ENCODE peak calls at places on chromosomes 6 and 20, in four cellular contexts. One of them, this sample, is unnamed.

GRCh38 chr20:23126281-23127061 is 40.3 kb upstream of the CD93 start:
- DNase-seq in body of pancreas: no peak
- DNase-seq in stomach: no peak
- DNase-seq in lower lobe of right lung: no peak
- DNase-seq in this sample: no peak

GRCh38 chr6:152124432-152125074 is 317.1 kb downstream of the ESR1 start:
- DNase-seq in body of pancreas: no peak
- DNase-seq in stomach: no peak
- DNase-seq in lower lobe of right lung: no peak
- DNase-seq in this sample: no peak

GRCh38 chr6:44480097-44480539 is 92.6 kb downstream of the CDC5L start:
- DNase-seq in body of pancreas: no peak
- DNase-seq in stomach: no peak
- DNase-seq in lower lobe of right lung: no peak
- DNase-seq in this sample: no peak

GRCh38 chr6:38337819-38338465 is 301.8 kb downstream of the BTBD9 start:
- DNase-seq in body of pancreas: no peak
- DNase-seq in stomach: no peak
- DNase-seq in lower lobe of right lung: no peak
- DNase-seq in this sample: no peak

GRCh38 chr6:16064687-16065086 is 64.2 kb upstream of the MYLIP start:
- DNase-seq in body of pancreas: no peak
- DNase-seq in stomach: no peak
- DNase-seq in lower lobe of right lung: no peak
- DNase-seq in this sample: no peak

GRCh38 chr6:84263557-84263956 is 36.1 kb upstream of the CEP162 start:
- DNase-seq in body of pancreas: no peak
- DNase-seq in stomach: no peak
- DNase-seq in lower lobe of right lung: no peak
- DNase-seq in this sample: no peak

GRCh38 chr6:68777956-68778355 is 142.9 kb downstream of the ADGRB3 start:
- DNase-seq in body of pancreas: no peak
- DNase-seq in stomach: no peak
- DNase-seq in lower lobe of right lung: no peak
- DNase-seq in this sample: no peak

GRCh38 chr20:54662064-54662463 is 186.7 kb downstream of the DOK5 start:
- DNase-seq in body of pancreas: no peak
- DNase-seq in stomach: no peak
- DNase-seq in lower lobe of right lung: no peak
- DNase-seq in this sample: no peak

GRCh38 chr20:40948352-40949267 is 80.0 kb upstream of the TOP1 start:
- DNase-seq in body of pancreas: no peak
- DNase-seq in stomach: no peak
- DNase-seq in lower lobe of right lung: no peak
- DNase-seq in this sample: no peak

GRCh38 chr20:25600632-25601031 is 15.3 kb upstream of the NINL start:
- DNase-seq in body of pancreas: no peak
- DNase-seq in stomach: no peak
- DNase-seq in lower lobe of right lung: no peak
- DNase-seq in this sample: no peak

GRCh38 chr6:37099442-37099841 is 70.5 kb upstream of the PIM1 start:
- DNase-seq in body of pancreas: peak; percentile 12
- DNase-seq in stomach: no peak
- DNase-seq in lower lobe of right lung: no peak
- DNase-seq in this sample: no peak

GRCh38 chr20:31811796-31812728 is 7.1 kb upstream of the MYLK2 start:
- DNase-seq in body of pancreas: peak; percentile 44
- DNase-seq in stomach: no peak
- DNase-seq in lower lobe of right lung: no peak
- DNase-seq in this sample: no peak

GRCh38 chr6:106098383-106099234 is 12.5 kb downstream of the PRDM1 start:
- DNase-seq in body of pancreas: peak; percentile 66
- DNase-seq in stomach: peak; percentile 73
- DNase-seq in lower lobe of right lung: peak; percentile 57
- DNase-seq in this sample: no peak

GRCh38 chr6:21213492-21213891 is 380.1 kb upstream of the SOX4 start:
- DNase-seq in body of pancreas: no peak
- DNase-seq in stomach: no peak
- DNase-seq in lower lobe of right lung: no peak
- DNase-seq in this sample: no peak

GRCh38 chr20:1298166-1298565 is 30.8 kb downstream of the SDCBP2 start:
- DNase-seq in body of pancreas: no peak
- DNase-seq in stomach: no peak
- DNase-seq in lower lobe of right lung: no peak
- DNase-seq in this sample: peak; percentile 18

GRCh38 chr20:63642518-63643247 is 10.5 kb downstream of the STMN3 start:
- DNase-seq in body of pancreas: peak; percentile 35
- DNase-seq in stomach: no peak
- DNase-seq in lower lobe of right lung: no peak
- DNase-seq in this sample: no peak

GRCh38 chr6:44228433-44228832 is 5.0 kb downstream of the SLC29A1 start:
- DNase-seq in body of pancreas: no peak
- DNase-seq in stomach: no peak
- DNase-seq in lower lobe of right lung: no peak
- DNase-seq in this sample: no peak

GRCh38 chr6:87879144-87879861 is 168.3 kb upstream of the SPACA1 start:
- DNase-seq in body of pancreas: no peak
- DNase-seq in stomach: no peak
- DNase-seq in lower lobe of right lung: no peak
- DNase-seq in this sample: no peak

GRCh38 chr6:133326584-133326983 is 85.4 kb downstream of the EYA4 start:
- DNase-seq in body of pancreas: no peak
- DNase-seq in stomach: no peak
- DNase-seq in lower lobe of right lung: no peak
- DNase-seq in this sample: no peak

GRCh38 chr6:167350731-167351655 is 26.1 kb downstream of the TTLL2 start:
- DNase-seq in body of pancreas: peak; percentile 76
- DNase-seq in stomach: peak; percentile 82
- DNase-seq in lower lobe of right lung: peak; percentile 78
- DNase-seq in this sample: no peak

GRCh38 chr6:147716434-147716833 is 207.9 kb downstream of the SAMD5 start:
- DNase-seq in body of pancreas: no peak
- DNase-seq in stomach: no peak
- DNase-seq in lower lobe of right lung: no peak
- DNase-seq in this sample: no peak

GRCh38 chr6:32867559-32868256 is 13.7 kb downstream of the PSMB9 start:
- DNase-seq in body of pancreas: no peak
- DNase-seq in stomach: no peak
- DNase-seq in lower lobe of right lung: no peak
- DNase-seq in this sample: no peak

GRCh38 chr6:16712250-16712930 is 48.9 kb downstream of the ATXN1 start:
- DNase-seq in body of pancreas: no peak
- DNase-seq in stomach: no peak
- DNase-seq in lower lobe of right lung: no peak
- DNase-seq in this sample: no peak

GRCh38 chr20:18034039-18034438 is 23.7 kb downstream of the OVOL2 start:
- DNase-seq in body of pancreas: no peak
- DNase-seq in stomach: no peak
- DNase-seq in lower lobe of right lung: no peak
- DNase-seq in this sample: no peak

GRCh38 chr6:48068326-48069191 is 42.4 kb downstream of the PTCHD4 start:
- DNase-seq in body of pancreas: no peak
- DNase-seq in stomach: no peak
- DNase-seq in lower lobe of right lung: no peak
- DNase-seq in this sample: peak; percentile 82

GRCh38 chr6:134063966-134064445 is 11.6 kb upstream of the SLC2A12 start:
- DNase-seq in body of pancreas: peak; percentile 70
- DNase-seq in stomach: peak; percentile 63
- DNase-seq in lower lobe of right lung: no peak
- DNase-seq in this sample: no peak

GRCh38 chr20:32132911-32133549 is 23.5 kb downstream of the TM9SF4 start:
- DNase-seq in body of pancreas: no peak
- DNase-seq in stomach: no peak
- DNase-seq in lower lobe of right lung: no peak
- DNase-seq in this sample: no peak

GRCh38 chr6:111926731-111927302 is 53.6 kb upstream of the FYN start:
- DNase-seq in body of pancreas: no peak
- DNase-seq in stomach: no peak
- DNase-seq in lower lobe of right lung: no peak
- DNase-seq in this sample: no peak

GRCh38 chr6:127342296-127342945 is 988 bp downstream of the ECHDC1 start:
- DNase-seq in body of pancreas: peak; percentile 51
- DNase-seq in stomach: no peak
- DNase-seq in lower lobe of right lung: no peak
- DNase-seq in this sample: no peak

GRCh38 chr20:45044084-45044573 is 56.8 kb downstream of the KCNS1 start:
- DNase-seq in body of pancreas: peak; percentile 59
- DNase-seq in stomach: no peak
- DNase-seq in lower lobe of right lung: no peak
- DNase-seq in this sample: no peak

GRCh38 chr6:118867181-118867580 is 26.8 kb upstream of the ASF1A start:
- DNase-seq in body of pancreas: no peak
- DNase-seq in stomach: no peak
- DNase-seq in lower lobe of right lung: no peak
- DNase-seq in this sample: no peak

GRCh38 chr6:115618311-115618710 is 442.4 kb downstream of the FRK start:
- DNase-seq in body of pancreas: no peak
- DNase-seq in stomach: no peak
- DNase-seq in lower lobe of right lung: no peak
- DNase-seq in this sample: no peak

GRCh38 chr20:6838181-6838826 is 70.8 kb downstream of the BMP2 start:
- DNase-seq in body of pancreas: no peak
- DNase-seq in stomach: no peak
- DNase-seq in lower lobe of right lung: no peak
- DNase-seq in this sample: no peak

GRCh38 chr6:35260642-35261570 is 1.4 kb downstream of the ZNF76 start:
- DNase-seq in body of pancreas: no peak
- DNase-seq in stomach: no peak
- DNase-seq in lower lobe of right lung: no peak
- DNase-seq in this sample: no peak

GRCh38 chr6:35259946-35260626 is 551 bp downstream of the ZNF76 start:
- DNase-seq in body of pancreas: peak; percentile 85
- DNase-seq in stomach: peak; percentile 69
- DNase-seq in lower lobe of right lung: peak; percentile 83
- DNase-seq in this sample: no peak

GRCh38 chr6:35258858-35259193 is 709 bp upstream of the ZNF76 start:
- DNase-seq in body of pancreas: no peak
- DNase-seq in stomach: peak; percentile 28
- DNase-seq in lower lobe of right lung: peak; percentile 53
- DNase-seq in this sample: no peak

GRCh38 chr6:35258336-35258735 is 1.2 kb upstream of the ZNF76 start:
- DNase-seq in body of pancreas: no peak
- DNase-seq in stomach: no peak
- DNase-seq in lower lobe of right lung: no peak
- DNase-seq in this sample: no peak

DNA sequence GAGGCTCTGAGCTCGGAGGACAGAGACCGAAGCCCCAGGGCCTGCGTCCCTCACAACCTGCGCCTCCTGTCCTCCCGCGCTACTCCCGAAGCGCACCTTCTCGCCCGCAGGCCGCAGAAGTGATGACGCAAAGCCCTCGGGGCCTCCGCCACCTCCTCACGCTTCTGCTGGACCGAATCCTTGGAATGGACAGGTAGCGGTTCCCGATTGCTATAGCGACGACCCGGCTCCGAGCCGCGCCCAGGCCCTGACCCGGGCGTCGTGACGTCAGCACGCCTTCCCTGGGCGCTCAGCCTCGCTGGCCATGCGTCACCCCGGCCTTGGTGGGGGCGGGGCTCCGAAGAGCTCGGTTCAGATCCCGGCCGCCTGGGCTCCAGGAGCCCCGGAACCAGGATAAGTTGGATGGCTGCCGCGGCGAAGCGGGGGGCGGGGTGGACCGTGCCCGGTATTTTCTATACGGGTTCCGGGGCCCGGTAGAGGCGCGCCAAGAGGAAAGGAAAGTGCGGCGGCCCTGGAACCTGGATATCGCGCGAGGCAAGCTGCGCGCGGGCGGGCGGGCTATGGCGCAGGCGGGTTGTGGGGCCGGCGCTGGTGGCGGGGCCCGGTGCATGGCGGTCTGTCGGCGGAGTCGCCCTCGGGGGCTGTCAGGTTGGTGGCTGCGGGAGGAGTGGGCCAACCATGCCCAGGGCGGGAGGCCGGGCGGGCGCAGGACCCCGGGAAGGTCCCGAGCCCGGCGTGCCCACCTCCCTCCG is at the start of gene ZNF76:
- DNase-seq in body of pancreas: peak; percentile 99
- DNase-seq in stomach: peak; percentile 99
- DNase-seq in lower lobe of right lung: peak; percentile 99
- DNase-seq in this sample: peak; percentile 98
- TF ChIP-seq CTCF in body of pancreas: peak; percentile 50
- TF ChIP-seq CTCF in stomach: no peak
- TF ChIP-seq CTCF in lower lobe of right lung: no peak
- TF ChIP-seq CTCF in this sample: peak; percentile 26

DNA sequence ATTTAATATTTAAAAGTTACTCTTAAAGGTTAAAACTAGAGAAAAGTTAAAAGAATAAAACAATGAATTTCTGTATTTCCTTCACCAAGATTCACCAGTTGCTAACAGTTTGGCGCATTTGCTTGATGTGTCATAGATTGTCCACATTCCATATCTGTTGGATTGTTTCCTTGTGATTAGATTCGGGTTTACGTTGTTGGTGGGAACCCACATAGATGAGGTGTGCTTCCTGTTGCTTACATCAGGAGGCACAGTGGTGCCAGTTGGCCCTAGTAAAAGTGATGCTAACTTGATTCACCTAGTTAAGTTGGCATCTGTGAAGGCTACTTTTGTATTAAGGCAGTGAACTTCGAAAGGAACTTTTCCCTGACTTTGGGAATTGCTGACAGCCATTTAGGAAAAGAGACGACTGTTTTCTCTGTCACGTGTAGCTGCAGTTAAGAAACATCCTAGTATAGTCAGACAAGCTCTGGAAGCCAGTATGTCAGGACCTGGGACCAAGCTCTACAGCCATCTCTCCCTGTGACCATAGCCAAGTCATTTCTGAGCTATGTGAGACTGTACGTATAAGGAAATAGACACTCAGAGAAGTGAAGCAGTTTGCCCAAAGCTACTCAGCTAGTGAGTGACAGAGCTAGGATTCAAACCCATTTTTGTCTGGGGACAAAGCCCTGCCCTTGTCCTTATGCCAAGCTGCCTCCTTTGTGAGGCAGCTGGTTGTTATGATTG is 49.0 kb downstream of the PPARD start:
- DNase-seq in body of pancreas: no peak
- DNase-seq in stomach: peak; percentile 39
- DNase-seq in lower lobe of right lung: no peak
- DNase-seq in this sample: no peak
- TF ChIP-seq CTCF in body of pancreas: no peak
- TF ChIP-seq CTCF in stomach: no peak
- TF ChIP-seq CTCF in lower lobe of right lung: no peak
- TF ChIP-seq CTCF in this sample: peak; percentile 17

GRCh38 chr20:53642196-53643030 is 48.8 kb upstream of the ZNF217 start:
- DNase-seq in body of pancreas: peak; percentile 93
- DNase-seq in stomach: peak; percentile 58
- DNase-seq in lower lobe of right lung: no peak
- DNase-seq in this sample: no peak
- TF ChIP-seq CTCF in body of pancreas: peak; percentile 55
- TF ChIP-seq CTCF in stomach: no peak
- TF ChIP-seq CTCF in lower lobe of right lung: no peak
- TF ChIP-seq CTCF in this sample: no peak

DNA sequence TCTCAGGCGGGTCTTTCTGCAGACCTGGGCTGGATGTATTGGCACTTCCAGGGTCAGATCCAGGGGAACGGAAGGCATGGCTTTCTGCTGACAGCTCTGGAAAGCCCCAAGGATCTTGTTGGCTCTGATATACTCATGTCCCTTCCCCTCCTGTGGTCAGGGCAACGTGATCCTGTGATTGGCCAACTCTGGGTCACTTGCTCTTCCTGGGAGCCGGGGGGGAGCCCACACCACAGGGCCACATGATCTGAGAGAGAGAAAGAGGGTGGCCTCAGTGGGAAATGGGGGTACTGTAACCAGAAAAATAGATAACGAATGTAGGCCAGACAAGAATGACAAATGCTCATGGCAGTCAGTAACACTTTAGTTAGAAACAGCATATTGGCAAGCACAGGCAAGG is 223.0 kb downstream of the NFATC2 start:
- DNase-seq in body of pancreas: no peak
- DNase-seq in stomach: no peak
- DNase-seq in lower lobe of right lung: no peak
- DNase-seq in this sample: no peak
- TF ChIP-seq CTCF in body of pancreas: no peak
- TF ChIP-seq CTCF in stomach: no peak
- TF ChIP-seq CTCF in lower lobe of right lung: no peak
- TF ChIP-seq CTCF in this sample: no peak